ENCODE peak calls at places on chromosomes 6 and 20, in eight cellular contexts. T is cardiac fibroblast, F is MCF 10A, D is A549, N is endothelial cell, S is B cell, O is psoas muscle, Z is upper lobe of left lung. Y is an unnamed sample.

GRCh38 chr6:41706876-41707564 is 28.4 kb downstream of the TFEB start:
- DNase-seq in D (no peak), T (peak; percentile 79), N (no peak), O (peak; percentile 81), S (no peak), Z (peak; percentile 54), F (peak; percentile 69), Y (no peak)

GRCh38 chr6:129709451-129709908 is 497 bp downstream of the ARHGAP18 start:
- DNase-seq in S (no peak), Z (no peak), N (no peak), F (peak; percentile 50), D (no peak), T (peak; percentile 90), O (no peak), Y (no peak)

GRCh38 chr6:113854531-113855499 is 2.3 kb upstream of the MARCKS start:
- DNase-seq in T (peak; percentile 85), D (peak; percentile 78), S (peak; percentile 85), O (peak; percentile 83), Z (peak; percentile 58), F (no peak), N (peak; percentile 90), Y (peak; percentile 78)

GRCh38 chr6:108767418-108768175 is 80.6 kb upstream of the ARMC2 start:
- DNase-seq in F (no peak), Z (no peak), D (no peak), O (no peak), N (no peak), S (no peak), T (no peak), Y (no peak)

GRCh38 chr6:151900256-151900655 is 92.8 kb downstream of the ESR1 start:
- DNase-seq in O (no peak), D (no peak), Z (no peak), T (no peak), F (peak; percentile 49), N (no peak), S (no peak), Y (no peak)

GRCh38 chr6:31579546-31580445 is 2.4 kb downstream of the LTB start:
- DNase-seq in D (no peak), Z (no peak), O (no peak), T (no peak), N (no peak), S (no peak), F (no peak), Y (no peak)

GRCh38 chr6:150352321-150353296 is 16.2 kb upstream of the IYD start:
- DNase-seq in T (peak; percentile 58), O (no peak), F (peak; percentile 29), D (peak; percentile 2), S (no peak), Z (no peak), N (no peak), Y (no peak)

GRCh38 chr20:53064935-53065334 is 92.8 kb downstream of the TSHZ2 start:
- DNase-seq in Z (no peak), N (no peak), S (no peak), T (no peak), D (no peak), O (no peak), F (no peak), Y (no peak)

GRCh38 chr6:148873868-148874267 is 127.0 kb downstream of the UST start:
- DNase-seq in D (no peak), T (no peak), S (no peak), O (no peak), F (no peak), N (no peak), Z (no peak), Y (no peak)

GRCh38 chr20:33475381-33476160 is 14.3 kb upstream of the CBFA2T2 start:
- DNase-seq in F (no peak), N (no peak), T (no peak), O (no peak), D (no peak), Z (no peak), S (no peak), Y (no peak)

GRCh38 chr6:105452924-105453756 is 50.3 kb upstream of the PREP start:
- DNase-seq in S (peak; percentile 58), T (no peak), N (no peak), F (no peak), O (no peak), Z (peak; percentile 44), D (no peak), Y (no peak)

GRCh38 chr20:60993647-60994046 is 258.4 kb upstream of the CDH4 start:
- DNase-seq in Z (no peak), F (peak; percentile 18), D (peak; percentile 33), O (no peak), T (no peak), S (no peak), N (peak; percentile 10), Y (no peak)

DNA sequence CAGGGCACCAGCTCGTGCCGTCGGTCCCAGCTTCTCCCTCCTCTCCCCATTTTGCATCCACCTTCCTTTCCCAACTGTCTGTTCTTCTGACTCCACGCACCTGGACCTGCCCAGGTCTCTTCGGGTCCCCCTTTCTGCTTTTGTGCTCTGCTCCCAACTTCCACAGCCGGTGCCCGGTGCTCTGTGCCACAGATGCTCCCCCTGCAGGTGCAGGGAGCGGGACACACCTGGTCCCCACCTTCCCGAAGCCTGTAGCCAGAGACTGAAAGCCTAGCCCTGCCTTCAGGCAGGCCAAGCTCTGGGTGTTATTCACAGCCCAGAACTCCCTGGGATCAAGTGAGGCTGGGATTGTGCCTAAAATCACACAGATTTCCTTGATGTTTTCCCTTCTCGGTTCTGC is 24.6 kb upstream of the BMP7 start:
- DNase-seq in O (no peak), T (no peak), F (peak; percentile 4), N (no peak), D (no peak), Z (no peak), S (no peak), Y (no peak)
- TF ChIP-seq CTCF in O (no peak), T (no peak), F (peak; percentile 8), N (no peak), D (no peak), Z (no peak), S (no peak), Y (no peak)

GRCh38 chr20:22438926-22439325 is 145.4 kb downstream of the FOXA2 start:
- DNase-seq in S (no peak), T (no peak), F (peak; percentile 9), O (no peak), Z (no peak), D (peak; percentile 51), N (peak; percentile 14), Y (no peak)
- TF ChIP-seq CTCF in S (no peak), T (peak; percentile 16), F (no peak), O (no peak), Z (no peak), D (no peak), N (peak; percentile 32), Y (no peak)

DNA sequence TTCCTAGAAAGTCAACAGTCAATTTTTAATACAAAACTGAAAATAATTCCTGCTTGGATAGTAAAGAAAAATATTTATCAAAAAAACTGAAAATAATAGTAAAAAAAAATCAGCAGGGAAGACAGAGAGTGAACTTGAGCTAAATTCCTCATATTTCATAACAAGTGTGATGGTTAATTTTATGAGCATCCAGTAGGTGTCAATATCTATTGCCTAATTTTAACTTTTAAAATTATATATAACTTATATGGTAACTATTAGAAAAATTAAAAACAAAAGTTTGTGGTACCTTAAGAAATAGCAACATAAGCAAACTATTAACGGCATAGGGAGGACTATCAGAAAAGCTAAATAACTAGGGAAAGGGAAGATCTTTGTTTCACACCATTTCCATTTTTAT is 2.1 kb downstream of the EPM2A start:
- DNase-seq in F (no peak), O (no peak), S (no peak), N (no peak), T (no peak), D (no peak), Z (no peak), Y (no peak)
- TF ChIP-seq CTCF in F (peak; percentile 6), O (no peak), S (peak; percentile 23), N (no peak), T (no peak), D (no peak), Z (no peak), Y (no peak)

DNA sequence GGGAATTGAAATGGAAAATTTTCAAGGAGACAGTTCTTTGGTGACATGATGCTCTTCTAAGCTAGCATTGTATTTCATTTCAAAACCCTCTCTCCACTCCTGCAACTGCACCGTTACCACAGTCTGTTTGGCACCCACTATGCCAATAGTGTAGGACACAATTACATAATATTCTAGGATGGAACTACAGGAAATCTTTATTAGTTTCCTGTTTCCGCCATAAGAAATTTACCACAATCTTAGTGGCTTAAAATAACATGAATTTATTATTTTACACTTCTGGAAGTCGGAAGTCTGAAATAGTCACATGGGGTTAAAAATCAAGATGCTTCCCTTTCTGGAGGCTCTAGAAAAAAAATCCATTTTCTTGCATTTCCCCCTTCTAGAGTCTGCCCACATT is 733.1 kb downstream of the HDGFL1 start:
- DNase-seq in O (no peak), T (no peak), S (no peak), N (no peak), F (no peak), D (no peak), Z (no peak), Y (no peak)
- TF ChIP-seq CTCF in O (no peak), T (no peak), S (no peak), N (no peak), F (no peak), D (no peak), Z (no peak), Y (no peak)

DNA sequence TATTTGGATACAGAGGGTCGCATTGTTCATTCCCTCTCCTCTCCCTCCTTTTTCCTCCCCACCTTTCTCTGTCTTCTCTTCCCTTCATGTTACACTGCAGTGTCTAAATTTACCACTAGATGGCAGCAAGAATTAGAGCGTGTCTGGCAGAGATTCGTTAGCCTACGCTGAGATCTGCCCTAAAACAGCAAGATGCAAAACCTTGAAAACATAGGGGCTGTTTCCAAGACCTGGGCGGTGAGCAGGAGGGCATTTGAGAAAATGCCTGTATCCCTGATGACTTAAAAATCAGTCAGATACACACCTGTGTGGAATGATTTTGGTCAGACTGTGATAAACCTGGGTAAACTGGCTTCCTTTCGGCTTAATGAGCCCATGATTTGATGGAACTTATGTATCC is 101.5 kb upstream of the ISM1 start:
- DNase-seq in N (peak; percentile 63), F (peak; percentile 77), O (no peak), D (peak; percentile 70), Z (no peak), S (no peak), T (peak; percentile 76), Y (no peak)
- TF ChIP-seq CTCF in N (peak; percentile 94), F (peak; percentile 69), O (peak; percentile 81), D (peak; percentile 94), Z (peak; percentile 73), S (peak; percentile 92), T (peak; percentile 90), Y (peak; percentile 82)

GRCh38 chr20:13772529-13772928 is 12.2 kb downstream of the ESF1 start:
- DNase-seq in T (no peak), N (no peak), F (no peak), O (no peak), D (no peak), S (no peak), Z (no peak), Y (no peak)

GRCh38 chr20:13770141-13770540 is 14.6 kb downstream of the ESF1 start:
- DNase-seq in T (no peak), O (no peak), F (no peak), N (no peak), Z (no peak), S (no peak), D (no peak), Y (no peak)

GRCh38 chr20:13777171-13777601 is 7.5 kb downstream of the ESF1 start:
- DNase-seq in N (no peak), S (no peak), F (peak; percentile 42), Z (no peak), T (no peak), D (no peak), O (no peak), Y (no peak)

GRCh38 chr20:13775867-13776266 is 8.9 kb downstream of the ESF1 start:
- DNase-seq in O (no peak), S (no peak), D (no peak), Z (no peak), T (no peak), F (no peak), N (no peak), Y (no peak)

GRCh38 chr20:13771853-13772453 is 12.8 kb downstream of the ESF1 start:
- DNase-seq in T (peak; percentile 49), S (no peak), Z (no peak), F (no peak), D (peak; percentile 25), O (no peak), N (no peak), Y (no peak)
- TF ChIP-seq CTCF in T (peak; percentile 32), S (peak; percentile 89), Z (no peak), F (peak; percentile 42), D (peak; percentile 64), O (peak; percentile 59), N (peak; percentile 79), Y (peak; percentile 73)

Y was measured in mesothelial cell of epicardium.